ENCODE peak calls at places on chromosomes 12 and 14, in four cellular contexts. U is A549, Q is H1, C is K562. H is an unnamed sample.

GRCh38 chr14:68349900-68350323 is 443.0 kb downstream of the ZFP36L1 start:
- DNase-seq in Q (no peak), C (no peak), U (no peak), H (peak)

GRCh38 chr12:69161835-69162234 is 77.5 kb upstream of the CPSF6 start:
- DNase-seq in Q (no peak), U (no peak), C (no peak), H (no peak)

GRCh38 chr14:94458558-94459200 is 6.1 kb upstream of the SERPINA11 start:
- DNase-seq in C (no peak), Q (no peak), U (no peak), H (no peak)

GRCh38 chr12:109840349-109841073 is 7.3 kb upstream of the TRPV4 start:
- DNase-seq in C (no peak), U (peak), Q (no peak), H (no peak)

GRCh38 chr12:115750340-115750739 is 527.2 kb downstream of the MED13L start:
- DNase-seq in Q (no peak), C (no peak), U (no peak), H (no peak)

GRCh38 chr12:14213542-14213941 is 151.9 kb upstream of the ATF7IP start:
- DNase-seq in C (no peak), Q (peak), U (no peak), H (no peak)

GRCh38 chr12:104426926-104427546 is 29.7 kb upstream of the CHST11 start:
- DNase-seq in Q (no peak), U (no peak), C (no peak), H (peak)

GRCh38 chr14:57212919-57213318 is 55.8 kb downstream of the EXOC5 start:
- DNase-seq in C (no peak), Q (no peak), U (no peak), H (peak)

GRCh38 chr14:57420033-57420432 is 29.6 kb downstream of the NAA30 start:
- DNase-seq in Q (no peak), U (no peak), C (no peak), H (no peak)

GRCh38 chr12:121858662-121859572 is at the start of gene HPD:
- DNase-seq in C (no peak), U (no peak), Q (no peak), H (peak)

GRCh38 chr12:66074561-66074960 is 56.0 kb downstream of the LLPH start:
- DNase-seq in C (no peak), Q (no peak), U (no peak), H (peak)

GRCh38 chr12:127760996-127761395 is 506.0 kb upstream of the TMEM132C start:
- DNase-seq in C (no peak), U (no peak), Q (no peak), H (no peak)

GRCh38 chr12:6547987-6548386 is 7.9 kb downstream of the IFFO1 start:
- DNase-seq in U (peak), Q (no peak), C (no peak), H (peak)

GRCh38 chr14:24634158-24634557 is at the start of gene GZMB:
- DNase-seq in Q (no peak), U (no peak), C (no peak), H (peak)

GRCh38 chr14:71414631-71415403 is 507.6 kb downstream of the PCNX1 start:
- DNase-seq in Q (no peak), C (no peak), U (no peak), H (peak)

GRCh38 chr14:70152704-70153103 is 36.0 kb downstream of the SLC8A3 start:
- DNase-seq in Q (no peak), U (no peak), C (no peak), H (no peak)

GRCh38 chr12:105480162-105480561 is 149.7 kb downstream of the C12orf75 start:
- DNase-seq in U (no peak), C (no peak), Q (no peak), H (peak)

GRCh38 chr14:91142214-91142668 is 28.4 kb downstream of the DGLUCY start:
- DNase-seq in Q (no peak), U (no peak), C (no peak), H (no peak)

GRCh38 chr12:124927325-124928094 is 13.1 kb upstream of the UBC start:
- DNase-seq in Q (peak), U (peak), C (peak), H (peak)

GRCh38 chr12:49955899-49956662 is 5.5 kb downstream of the AQP2 start:
- DNase-seq in Q (no peak), U (no peak), C (no peak), H (no peak)

GRCh38 chr12:16603265-16603915 is 2.6 kb downstream of the LMO3 start:
- DNase-seq in Q (no peak), U (no peak), C (no peak), H (no peak)

GRCh38 chr14:102758087-102758486 is 19.2 kb upstream of the TRAF3 start:
- DNase-seq in U (no peak), C (no peak), Q (no peak), H (no peak)

GRCh38 chr14:66233571-66233970 is 252.6 kb upstream of the CCDC196 start:
- DNase-seq in C (no peak), Q (no peak), U (no peak), H (no peak)

GRCh38 chr12:5997260-5997659 is 52.2 kb upstream of the ANO2 start:
- DNase-seq in C (no peak), Q (no peak), U (no peak), H (no peak)

GRCh38 chr14:23321572-23322547 is 603 bp downstream of the PABPN1 start:
- DNase-seq in C (peak), Q (peak), U (peak), H (peak)

GRCh38 chr12:57216931-57217871 is 607 bp downstream of the NXPH4 start:
- DNase-seq in Q (peak), C (no peak), U (peak), H (no peak)

GRCh38 chr12:48988030-48988649 is 10.0 kb downstream of the WNT1 start:
- DNase-seq in C (peak), Q (peak), U (peak), H (peak)

GRCh38 chr12:19239616-19240234 is 110.2 kb downstream of the PLEKHA5 start:
- DNase-seq in U (no peak), C (no peak), Q (no peak), H (peak)
- TF ChIP-seq MAFK in U (no peak), C (no peak), Q (no peak), H (no peak)

DNA sequence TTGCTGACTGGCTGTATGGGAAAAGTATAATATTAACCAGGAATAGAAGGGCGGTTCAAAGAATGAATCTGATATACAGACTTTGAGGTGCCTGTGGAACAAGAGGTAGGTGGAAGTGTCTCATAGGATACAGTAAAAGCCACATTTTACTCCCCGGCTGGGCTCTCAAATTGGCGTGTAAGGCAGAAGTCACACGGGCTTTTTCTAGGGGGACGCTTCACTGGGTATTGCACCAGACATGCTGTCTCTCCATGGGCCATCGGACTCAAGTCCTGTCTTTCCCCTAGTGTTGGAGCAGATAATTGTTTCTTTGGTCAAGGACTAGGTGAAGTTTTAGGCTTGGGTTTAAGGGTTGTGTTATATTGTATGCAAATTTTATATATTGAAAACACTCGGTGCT is 9.1 kb downstream of the TMCC3 start:
- DNase-seq in U (no peak), Q (no peak), C (no peak), H (no peak)
- TF ChIP-seq CEBPB in U (no peak), Q (no peak), C (no peak), H (no peak)

GRCh38 chr14:28494196-28494595 is 272.4 kb upstream of the FOXG1 start:
- DNase-seq in C (no peak), U (no peak), Q (no peak), H (no peak)
- TF ChIP-seq MAFK in C (no peak), U (no peak), Q (no peak), H (no peak)

GRCh38 chr14:96484391-96484790 is 17.8 kb upstream of the PAPOLA start:
- DNase-seq in C (no peak), U (no peak), Q (no peak), H (no peak)

GRCh38 chr14:96478119-96478518 is 24.1 kb upstream of the PAPOLA start:
- DNase-seq in Q (no peak), C (no peak), U (no peak), H (no peak)

GRCh38 chr14:96481731-96482314 is 20.4 kb upstream of the PAPOLA start:
- DNase-seq in U (no peak), C (no peak), Q (no peak), H (no peak)

GRCh38 chr14:96482986-96483385 is 19.2 kb upstream of the PAPOLA start:
- DNase-seq in U (no peak), Q (no peak), C (peak), H (no peak)

DNA sequence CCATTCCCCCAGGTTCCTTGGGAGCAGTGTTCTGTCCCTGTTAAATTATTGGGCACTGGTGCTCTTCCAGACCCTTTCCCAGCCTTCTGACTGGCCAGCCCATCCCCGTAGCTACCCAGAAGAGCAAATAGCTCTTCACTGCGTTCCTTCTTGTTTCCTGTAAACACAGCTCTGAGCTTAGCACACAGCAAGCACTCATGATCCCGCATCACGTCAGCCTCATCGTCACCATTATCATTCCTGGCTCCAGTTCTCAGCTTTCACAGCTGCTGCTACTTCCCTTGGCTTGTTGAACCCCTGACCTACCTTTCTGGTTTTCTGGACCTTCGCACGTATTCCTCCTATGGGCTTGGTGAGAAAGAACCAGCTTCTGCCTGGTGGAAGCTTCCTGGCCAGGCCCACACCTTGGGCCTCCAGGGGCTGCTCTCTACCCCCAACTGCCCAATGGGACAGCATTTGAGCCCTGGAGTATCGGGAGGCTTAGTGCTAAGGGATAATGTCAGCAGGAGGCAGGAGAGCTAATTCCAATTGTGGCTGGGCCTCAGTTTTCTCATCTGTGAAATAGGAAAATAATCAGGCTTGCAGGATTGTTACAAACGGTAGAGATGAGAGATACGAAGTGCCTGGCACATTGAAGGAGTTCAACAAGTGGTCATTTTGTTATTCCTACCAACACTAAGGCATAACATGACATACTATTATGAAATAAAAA is 22.6 kb upstream of the PAPOLA start:
- DNase-seq in Q (no peak), U (no peak), C (no peak), H (peak)
- TF ChIP-seq CEBPB in Q (no peak), U (no peak), C (no peak), H (no peak)

GRCh38 chr12:3644103-3644502 is 108.8 kb downstream of the CRACR2A start:
- DNase-seq in U (no peak), C (no peak), Q (no peak), H (no peak)
- TF ChIP-seq MAFK in U (no peak), C (no peak), Q (no peak), H (no peak)